ENCODE peak calls at places on chromosomes 2 and 18, in seven cellular contexts. Z, W, R, J, C, Q and L are unnamed samples.

GRCh38 chr2:184727813-184728212 is 129.5 kb downstream of the ZNF804A start:
- DNase-seq in Z (no peak), W (no peak), R (peak), J (no peak), C (no peak), Q (no peak), L (no peak)

GRCh38 chr2:54558188-54558975 is 102.3 kb downstream of the SPTBN1 start:
- DNase-seq in Z (peak), W (peak), R (peak), J (peak), C (peak), Q (peak), L (peak)

GRCh38 chr2:667332-668000 is 9.7 kb downstream of the TMEM18 start:
- DNase-seq in Z (peak), W (no peak), R (peak), J (no peak), C (no peak), Q (no peak), L (no peak)

GRCh38 chr2:215773728-215774127 is 239.6 kb downstream of the MREG start:
- DNase-seq in Z (peak), W (no peak), R (no peak), J (no peak), C (no peak), Q (no peak), L (no peak)

GRCh38 chr2:233422050-233422639 is 67.9 kb downstream of the DGKD start:
- DNase-seq in Z (peak), W (peak), R (peak), J (peak), C (peak), Q (no peak), L (peak)

GRCh38 chr18:27428716-27429475 is 243.8 kb upstream of the CHST9 start:
- DNase-seq in Z (no peak), W (no peak), R (no peak), J (no peak), C (no peak), Q (no peak), L (no peak)

GRCh38 chr2:554444-554843 is 122.8 kb downstream of the TMEM18 start:
- DNase-seq in Z (no peak), W (no peak), R (no peak), J (no peak), C (peak), Q (no peak), L (no peak)

GRCh38 chr2:182715121-182715895 is 749 bp upstream of the DNAJC10 start:
- DNase-seq in Z (peak), W (peak), R (peak), J (no peak), C (no peak), Q (no peak), L (no peak)

GRCh38 chr2:119062652-119063051 is 95.9 kb downstream of the C1QL2 start:
- DNase-seq in Z (no peak), W (no peak), R (no peak), J (no peak), C (no peak), Q (no peak), L (no peak)

GRCh38 chr18:54387631-54388030 is 29.9 kb downstream of the C18orf54 start:
- DNase-seq in Z (no peak), W (no peak), R (no peak), J (no peak), C (no peak), Q (no peak), L (no peak)

GRCh38 chr2:4381773-4382172 is 678.4 kb downstream of the DCDC2C start:
- DNase-seq in Z (no peak), W (no peak), R (no peak), J (no peak), C (no peak), Q (no peak), L (no peak)

GRCh38 chr2:238259085-238260020 is 19.5 kb upstream of the HES6 start:
- DNase-seq in Z (no peak), W (no peak), R (no peak), J (no peak), C (no peak), Q (no peak), L (no peak)

GRCh38 chr18:78982186-78982585 is 2.6 kb downstream of the SALL3 start:
- DNase-seq in Z (no peak), W (no peak), R (no peak), J (no peak), C (no peak), Q (no peak), L (no peak)

GRCh38 chr2:151391436-151391835 is 18.3 kb upstream of the RIF1 start:
- DNase-seq in Z (no peak), W (no peak), R (no peak), J (no peak), C (no peak), Q (no peak), L (no peak)

GRCh38 chr2:25367296-25367695 is 25.6 kb upstream of the DNMT3A start:
- DNase-seq in Z (no peak), W (no peak), R (no peak), J (no peak), C (no peak), Q (no peak), L (no peak)

GRCh38 chr2:174012347-174013309 is 47.5 kb upstream of the SP3 start:
- DNase-seq in Z (peak), W (no peak), R (no peak), J (peak), C (peak), Q (no peak), L (peak)

GRCh38 chr2:38261569-38262513 is 115.2 kb downstream of the ATL2 start:
- DNase-seq in Z (no peak), W (peak), R (no peak), J (no peak), C (peak), Q (no peak), L (no peak)

GRCh38 chr2:1804251-1804855 is 60.0 kb upstream of the PXDN start:
- DNase-seq in Z (no peak), W (no peak), R (no peak), J (no peak), C (no peak), Q (no peak), L (no peak)

GRCh38 chr18:54296017-54296416 is 26.7 kb downstream of the POLI start:
- DNase-seq in Z (no peak), W (no peak), R (peak), J (no peak), C (no peak), Q (peak), L (no peak)

GRCh38 chr2:168030862-168031624 is 216.4 kb downstream of the STK39 start:
- DNase-seq in Z (no peak), W (peak), R (no peak), J (no peak), C (peak), Q (no peak), L (no peak)

GRCh38 chr2:162029287-162029901 is 44.6 kb downstream of the DPP4 start:
- DNase-seq in Z (peak), W (no peak), R (no peak), J (no peak), C (no peak), Q (no peak), L (no peak)

GRCh38 chr2:109597283-109597682 is 16.5 kb downstream of the SEPTIN10 start:
- DNase-seq in Z (no peak), W (no peak), R (no peak), J (no peak), C (no peak), Q (no peak), L (no peak)

GRCh38 chr2:2039826-2040225 is 291.2 kb downstream of the MYT1L start:
- DNase-seq in Z (no peak), W (no peak), R (no peak), J (no peak), C (no peak), Q (no peak), L (no peak)

GRCh38 chr2:148926291-148926961 is 51.4 kb downstream of the KIF5C start:
- DNase-seq in Z (peak), W (peak), R (peak), J (peak), C (peak), Q (peak), L (peak)

GRCh38 chr2:5535301-5535700 is 156.9 kb upstream of the SOX11 start:
- DNase-seq in Z (no peak), W (no peak), R (no peak), J (no peak), C (no peak), Q (no peak), L (no peak)

GRCh38 chr2:162607915-162608314 is 230.7 kb downstream of the KCNH7 start:
- DNase-seq in Z (no peak), W (no peak), R (no peak), J (no peak), C (no peak), Q (no peak), L (no peak)

GRCh38 chr2:68766378-68766845 is 31.8 kb downstream of the ARHGAP25 start:
- DNase-seq in Z (no peak), W (no peak), R (peak), J (peak), C (no peak), Q (peak), L (peak)

GRCh38 chr2:234488913-234489451 is 7.9 kb downstream of the ARL4C start:
- DNase-seq in Z (no peak), W (no peak), R (no peak), J (peak), C (peak), Q (no peak), L (peak)

GRCh38 chr2:161625314-161625919 is 1.2 kb downstream of the SLC4A10 start:
- DNase-seq in Z (no peak), W (no peak), R (no peak), J (no peak), C (no peak), Q (peak), L (peak)

GRCh38 chr2:130873700-130874346 is 37.1 kb downstream of the ARHGEF4 start:
- DNase-seq in Z (peak), W (peak), R (peak), J (peak), C (peak), Q (peak), L (peak)

GRCh38 chr2:119289093-119289492 is 65.5 kb downstream of the STEAP3 start:
- DNase-seq in Z (no peak), W (no peak), R (no peak), J (no peak), C (no peak), Q (no peak), L (no peak)

GRCh38 chr2:105926960-105927678 is 182.4 kb downstream of the NCK2 start:
- DNase-seq in Z (no peak), W (no peak), R (no peak), J (peak), C (no peak), Q (no peak), L (peak)

GRCh38 chr2:56230171-56230570 is 46.4 kb downstream of the CCDC85A start:
- DNase-seq in Z (peak), W (no peak), R (no peak), J (no peak), C (no peak), Q (no peak), L (no peak)